ENCODE peak calls at places on chromosomes 6 and 20, in four cellular contexts. One of them, this sample, is unnamed.

GRCh38 chr6:24566020-24566752 is 71.4 kb downstream of the ALDH5A1 start:
- DNase-seq in WTC11: no peak
- DNase-seq in K562: no peak
- DNase-seq in GM12878: no peak
- DNase-seq in this sample: peak; percentile 30

GRCh38 chr6:34546551-34547321 is 9.4 kb downstream of the SPDEF start:
- DNase-seq in WTC11: no peak
- DNase-seq in K562: no peak
- DNase-seq in GM12878: no peak
- DNase-seq in this sample: no peak

GRCh38 chr6:87789900-87790290 is 87.9 kb upstream of the AKIRIN2 start:
- DNase-seq in GM12878: no peak
- DNase-seq in WTC11: no peak
- DNase-seq in K562: no peak
- DNase-seq in this sample: no peak

GRCh38 chr6:150169609-150170008 is 26.8 kb downstream of the PPP1R14C start:
- DNase-seq in GM12878: no peak
- DNase-seq in K562: peak; percentile 40
- DNase-seq in WTC11: no peak
- DNase-seq in this sample: no peak

GRCh38 chr6:166861304-166861703 is 95.0 kb downstream of the RNASET2 start:
- DNase-seq in GM12878: no peak
- DNase-seq in K562: no peak
- DNase-seq in WTC11: no peak
- DNase-seq in this sample: no peak

GRCh38 chr6:145544514-145544913 is 190.8 kb downstream of the EPM2A start:
- DNase-seq in K562: no peak
- DNase-seq in GM12878: no peak
- DNase-seq in WTC11: no peak
- DNase-seq in this sample: no peak

GRCh38 chr6:40444811-40445210 is 142.4 kb downstream of the LRFN2 start:
- DNase-seq in WTC11: no peak
- DNase-seq in GM12878: no peak
- DNase-seq in K562: no peak
- DNase-seq in this sample: no peak

GRCh38 chr6:85468326-85468725 is 18.4 kb downstream of the NT5E start:
- DNase-seq in GM12878: no peak
- DNase-seq in WTC11: no peak
- DNase-seq in K562: no peak
- DNase-seq in this sample: peak; percentile 28

GRCh38 chr6:104404377-104404776 is 455.3 kb downstream of the HACE1 start:
- DNase-seq in K562: no peak
- DNase-seq in WTC11: no peak
- DNase-seq in GM12878: no peak
- DNase-seq in this sample: no peak

GRCh38 chr6:90286884-90287488 is 9.7 kb downstream of the BACH2 start:
- DNase-seq in GM12878: no peak
- DNase-seq in K562: peak; percentile 80
- DNase-seq in WTC11: peak; percentile 91
- DNase-seq in this sample: peak; percentile 28

GRCh38 chr20:6421321-6422030 is 298.6 kb upstream of the FERMT1 start:
- DNase-seq in WTC11: no peak
- DNase-seq in GM12878: no peak
- DNase-seq in K562: no peak
- DNase-seq in this sample: no peak

GRCh38 chr20:58765795-58766194 is 73.2 kb downstream of the NPEPL1 start:
- DNase-seq in K562: no peak
- DNase-seq in WTC11: no peak
- DNase-seq in GM12878: no peak
- DNase-seq in this sample: no peak

GRCh38 chr6:166779381-166779780 is 152.3 kb upstream of the RPS6KA2 start:
- DNase-seq in WTC11: no peak
- DNase-seq in K562: no peak
- DNase-seq in GM12878: no peak
- DNase-seq in this sample: no peak

GRCh38 chr6:134740473-134741192 is 209.3 kb downstream of the ALDH8A1 start:
- DNase-seq in WTC11: no peak
- DNase-seq in GM12878: no peak
- DNase-seq in K562: no peak
- DNase-seq in this sample: no peak

GRCh38 chr20:37350655-37351574 is 5.0 kb downstream of the SRC start:
- DNase-seq in K562: no peak
- DNase-seq in GM12878: no peak
- DNase-seq in WTC11: no peak
- DNase-seq in this sample: no peak

GRCh38 chr20:37347891-37348642 is 2.1 kb downstream of the SRC start:
- DNase-seq in GM12878: no peak
- DNase-seq in K562: no peak
- DNase-seq in WTC11: no peak
- DNase-seq in this sample: no peak

GRCh38 chr20:37349517-37350491 is 3.9 kb downstream of the SRC start:
- DNase-seq in WTC11: no peak
- DNase-seq in GM12878: no peak
- DNase-seq in K562: no peak
- DNase-seq in this sample: no peak

GRCh38 chr20:37347347-37347823 is 1.4 kb downstream of the SRC start:
- DNase-seq in GM12878: no peak
- DNase-seq in WTC11: no peak
- DNase-seq in K562: no peak
- DNase-seq in this sample: no peak

DNA sequence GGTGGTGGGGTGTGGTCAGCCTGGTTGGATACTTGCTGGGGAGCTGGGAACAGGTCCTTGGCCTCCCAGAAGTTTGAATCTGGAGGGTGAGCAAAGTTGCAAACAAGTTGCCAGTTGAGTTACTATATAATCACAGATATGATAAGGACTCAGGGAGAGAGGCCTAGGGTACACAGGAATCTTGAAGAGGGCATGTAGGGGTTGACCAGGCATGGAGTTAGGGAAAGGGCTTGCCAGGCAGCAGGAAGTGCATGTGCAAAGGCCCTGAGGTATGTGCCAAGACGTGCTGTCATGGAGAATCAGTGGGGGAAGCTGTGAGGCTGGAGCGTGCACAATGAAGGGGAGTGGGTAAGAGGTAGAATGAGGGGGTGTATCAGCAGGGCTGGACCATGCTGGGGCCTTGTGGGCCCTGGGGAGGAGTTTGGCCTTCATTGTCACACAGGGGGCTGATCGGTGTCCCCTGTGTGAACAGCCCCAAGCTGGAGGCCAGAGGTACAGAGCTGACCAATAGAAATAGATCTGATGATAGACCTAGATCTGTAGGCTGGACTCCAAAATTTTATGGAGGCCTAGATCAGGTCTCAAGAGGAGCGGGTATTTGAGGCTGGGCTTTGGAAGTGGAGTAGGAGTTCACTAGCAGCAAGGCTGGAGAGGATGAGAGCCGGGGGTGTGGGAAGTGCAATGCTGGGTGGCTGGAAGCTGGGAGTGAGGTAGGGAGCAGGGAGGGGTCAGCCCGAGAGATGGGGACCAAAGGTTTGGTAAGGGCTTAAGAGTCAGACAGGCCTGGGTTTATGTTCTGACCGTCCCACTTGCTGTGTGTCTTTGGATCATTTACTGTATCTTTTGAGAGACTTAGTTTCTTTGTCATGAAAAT is 2.9 kb downstream of the SRC start:
- DNase-seq in GM12878: no peak
- DNase-seq in K562: no peak
- DNase-seq in WTC11: no peak
- DNase-seq in this sample: no peak
- TF ChIP-seq CBFB in GM12878: no peak
- TF ChIP-seq CBFB in K562: no peak
- TF ChIP-seq CBFB in WTC11: no peak
- TF ChIP-seq CBFB in this sample: no peak

GRCh38 chr6:159726918-159727716 is at the start of gene WTAP:
- DNase-seq in K562: peak; percentile 99
- DNase-seq in WTC11: peak; percentile 97
- DNase-seq in GM12878: peak; percentile 89
- DNase-seq in this sample: peak; percentile 95
- TF ChIP-seq CBFB in K562: peak; percentile 96
- TF ChIP-seq CBFB in WTC11: no peak
- TF ChIP-seq CBFB in GM12878: peak; percentile 20
- TF ChIP-seq CBFB in this sample: peak; percentile 98

GRCh38 chr20:45463113-45463512 is 6.4 kb upstream of the WFDC2 start:
- DNase-seq in K562: no peak
- DNase-seq in GM12878: no peak
- DNase-seq in WTC11: no peak
- DNase-seq in this sample: no peak

GRCh38 chr20:45456632-45457031 is 12.9 kb upstream of the WFDC2 start:
- DNase-seq in WTC11: peak; percentile 61
- DNase-seq in GM12878: no peak
- DNase-seq in K562: peak; percentile 55
- DNase-seq in this sample: peak; percentile 70

GRCh38 chr20:45461225-45461624 is 8.3 kb upstream of the WFDC2 start:
- DNase-seq in WTC11: no peak
- DNase-seq in K562: no peak
- DNase-seq in GM12878: no peak
- DNase-seq in this sample: no peak

GRCh38 chr20:45462711-45463110 is 6.8 kb upstream of the WFDC2 start:
- DNase-seq in K562: no peak
- DNase-seq in GM12878: no peak
- DNase-seq in WTC11: no peak
- DNase-seq in this sample: no peak

DNA sequence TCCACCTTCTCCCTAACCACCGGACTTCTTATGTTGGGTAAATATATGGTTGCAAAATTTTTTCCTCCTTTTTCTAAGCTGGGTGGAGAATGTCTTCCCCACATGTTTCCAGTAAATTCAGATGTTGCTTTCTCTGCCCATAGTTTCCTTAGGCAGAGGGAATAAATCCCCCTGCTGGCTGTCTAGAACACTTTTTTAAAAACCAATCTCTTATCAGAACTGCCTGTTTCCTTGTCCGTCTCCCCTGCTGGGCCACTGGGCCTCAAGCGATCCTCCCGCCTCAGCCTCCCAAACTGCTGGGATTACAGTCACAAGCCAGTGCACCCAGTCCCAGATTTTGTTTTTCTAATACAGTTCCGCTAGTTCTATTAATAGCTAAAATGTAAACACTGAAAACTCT is 9.9 kb upstream of the WFDC2 start:
- DNase-seq in GM12878: no peak
- DNase-seq in K562: peak; percentile 13
- DNase-seq in WTC11: no peak
- DNase-seq in this sample: no peak
- TF ChIP-seq CBFB in GM12878: no peak
- TF ChIP-seq CBFB in K562: no peak
- TF ChIP-seq CBFB in WTC11: no peak
- TF ChIP-seq CBFB in this sample: no peak

GRCh38 chr20:7596541-7596940 is 343.7 kb downstream of the HAO1 start:
- DNase-seq in WTC11: peak; percentile 16
- DNase-seq in GM12878: no peak
- DNase-seq in K562: no peak
- DNase-seq in this sample: no peak
- TF ChIP-seq CBFB in WTC11: no peak
- TF ChIP-seq CBFB in GM12878: no peak
- TF ChIP-seq CBFB in K562: no peak
- TF ChIP-seq CBFB in this sample: no peak

GRCh38 chr20:57409672-57410397 is 18.6 kb downstream of the RBM38 start:
- DNase-seq in WTC11: no peak
- DNase-seq in GM12878: no peak
- DNase-seq in K562: peak; percentile 96
- DNase-seq in this sample: no peak

GRCh38 chr20:57407541-57407956 is 16.4 kb downstream of the RBM38 start:
- DNase-seq in GM12878: no peak
- DNase-seq in WTC11: no peak
- DNase-seq in K562: no peak
- DNase-seq in this sample: no peak

GRCh38 chr20:57409316-57409671 is 18.1 kb downstream of the RBM38 start:
- DNase-seq in GM12878: no peak
- DNase-seq in WTC11: no peak
- DNase-seq in K562: no peak
- DNase-seq in this sample: no peak

GRCh38 chr20:57408536-57409233 is 17.5 kb downstream of the RBM38 start:
- DNase-seq in WTC11: no peak
- DNase-seq in GM12878: no peak
- DNase-seq in K562: no peak
- DNase-seq in this sample: no peak

GRCh38 chr20:57408131-57408530 is 16.9 kb downstream of the RBM38 start:
- DNase-seq in WTC11: no peak
- DNase-seq in K562: peak; percentile 35
- DNase-seq in GM12878: no peak
- DNase-seq in this sample: no peak
- TF ChIP-seq CBFB in WTC11: no peak
- TF ChIP-seq CBFB in K562: no peak
- TF ChIP-seq CBFB in GM12878: no peak
- TF ChIP-seq CBFB in this sample: no peak

DNA sequence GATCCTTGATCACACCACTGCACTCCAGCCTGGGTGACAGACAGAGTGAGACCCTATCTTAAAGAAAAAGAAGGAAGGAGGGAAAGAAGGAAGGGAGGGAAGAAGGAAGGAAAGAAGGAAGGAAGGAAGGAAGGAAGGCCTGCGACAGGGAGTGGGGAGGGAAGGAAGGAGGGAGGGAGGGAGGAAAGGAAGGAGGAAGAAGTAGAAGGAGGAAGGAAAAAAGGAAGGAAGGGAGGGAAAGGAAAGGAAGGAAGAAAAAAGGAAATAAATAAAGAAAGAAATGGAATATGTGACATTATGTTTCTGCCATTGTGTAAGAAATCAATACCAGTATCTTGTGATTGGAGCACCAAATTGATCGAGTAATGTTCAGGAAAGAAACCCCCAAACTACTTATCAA is 16.2 kb downstream of the PHACTR2 start:
- DNase-seq in GM12878: no peak
- DNase-seq in K562: no peak
- DNase-seq in WTC11: no peak
- DNase-seq in this sample: no peak
- TF ChIP-seq CBFB in GM12878: no peak
- TF ChIP-seq CBFB in K562: no peak
- TF ChIP-seq CBFB in WTC11: no peak
- TF ChIP-seq CBFB in this sample: no peak

GRCh38 chr20:22921595-22922421 is 113.3 kb upstream of the SSTR4 start:
- DNase-seq in K562: peak; percentile 65
- DNase-seq in GM12878: no peak
- DNase-seq in WTC11: no peak
- DNase-seq in this sample: no peak
- TF ChIP-seq CBFB in K562: no peak
- TF ChIP-seq CBFB in GM12878: no peak
- TF ChIP-seq CBFB in WTC11: no peak
- TF ChIP-seq CBFB in this sample: no peak

GRCh38 chr20:760751-761417 is 7.4 kb downstream of the SLC52A3 start:
- DNase-seq in K562: peak; percentile 83
- DNase-seq in WTC11: peak; percentile 76
- DNase-seq in GM12878: no peak
- DNase-seq in this sample: peak; percentile 52
- TF ChIP-seq CBFB in K562: no peak
- TF ChIP-seq CBFB in WTC11: no peak
- TF ChIP-seq CBFB in GM12878: no peak
- TF ChIP-seq CBFB in this sample: peak; percentile 62